ENCODE peak calls at places on chromosomes 11 and 22, in nine cellular contexts. K, U, O, B, R, J, G, F and M are unnamed samples. For H3K36me3, the result is how much of the 10 kb centered on the place peaks cover.

GRCh38 chr11:122601131-122602125 is 54.1 kb upstream of the UBASH3B start:
- DNase-seq in K (no peak), U (no peak), O (no peak), B (no peak), R (no peak), J (no peak), G (no peak), F (no peak), M (no peak)

GRCh38 chr11:91790346-91790745 is 434.3 kb upstream of the FAT3 start:
- DNase-seq in K (no peak), U (no peak), O (no peak), B (no peak), R (peak), J (no peak), G (no peak), F (no peak), M (no peak)

GRCh38 chr11:93525601-93526000 is 17.6 kb downstream of the SMCO4 start:
- DNase-seq in K (no peak), U (no peak), O (peak), B (no peak), R (no peak), J (no peak), G (no peak), F (no peak), M (no peak)

GRCh38 chr11:112901904-112902303 is 59.3 kb upstream of the NCAM1 start:
- DNase-seq in K (no peak), U (no peak), O (no peak), B (no peak), R (no peak), J (no peak), G (no peak), F (no peak), M (no peak)

GRCh38 chr11:115159122-115159665 is 345.0 kb downstream of the CADM1 start:
- DNase-seq in K (no peak), U (no peak), O (no peak), B (no peak), R (no peak), J (no peak), G (no peak), F (no peak), M (no peak)

GRCh38 chr11:94623120-94623735 is 56.1 kb downstream of the PIWIL4 start:
- DNase-seq in K (no peak), U (peak), O (no peak), B (no peak), R (peak), J (no peak), G (no peak), F (peak), M (peak)

GRCh38 chr11:19524171-19524671 is 188.4 kb upstream of the NAV2 start:
- DNase-seq in K (no peak), U (no peak), O (no peak), B (no peak), R (no peak), J (no peak), G (no peak), F (peak), M (no peak)

GRCh38 chr11:107457558-107458271 is at the start of gene CWF19L2:
- DNase-seq in K (peak), U (peak), O (peak), B (peak), R (peak), J (peak), G (peak), F (peak), M (peak)

GRCh38 chr11:13271060-13271693 is 6.4 kb upstream of the BMAL1 start:
- DNase-seq in K (no peak), U (no peak), O (no peak), B (no peak), R (no peak), J (no peak), G (no peak), F (no peak), M (no peak)

GRCh38 chr22:41286639-41287091 is 678 bp upstream of the RANGAP1 start:
- DNase-seq in K (no peak), U (no peak), O (no peak), B (no peak), R (no peak), J (no peak), G (peak), F (no peak), M (peak)

GRCh38 chr11:128512478-128513127 is 74.8 kb downstream of the ETS1 start:
- DNase-seq in K (no peak), U (peak), O (no peak), B (no peak), R (no peak), J (no peak), G (peak), F (no peak), M (no peak)

GRCh38 chr11:86551286-86551685 is 121.1 kb downstream of the ME3 start:
- DNase-seq in K (no peak), U (no peak), O (no peak), B (no peak), R (no peak), J (peak), G (no peak), F (no peak), M (no peak)

GRCh38 chr11:41431784-41432183 is 27.7 kb downstream of the LRRC4C start:
- DNase-seq in K (no peak), U (no peak), O (no peak), B (no peak), R (no peak), J (no peak), G (no peak), F (no peak), M (no peak)

GRCh38 chr22:46536559-46537220 is 730 bp downstream of the CELSR1 start:
- DNase-seq in K (no peak), U (no peak), O (peak), B (no peak), R (no peak), J (no peak), G (no peak), F (no peak), M (no peak)

GRCh38 chr11:15101072-15101701 is 13.5 kb upstream of the INSC start:
- DNase-seq in K (no peak), U (no peak), O (peak), B (peak), R (peak), J (no peak), G (peak), F (peak), M (peak)

GRCh38 chr11:27228891-27229290 is 134.1 kb downstream of the CCDC34 start:
- DNase-seq in K (no peak), U (no peak), O (no peak), B (no peak), R (no peak), J (no peak), G (no peak), F (no peak), M (no peak)

GRCh38 chr11:12329169-12329568 is 48.2 kb upstream of the PARVA start:
- DNase-seq in K (no peak), U (no peak), O (no peak), B (no peak), R (no peak), J (no peak), G (no peak), F (no peak), M (no peak)

GRCh38 chr11:28242596-28242995 is 134.4 kb downstream of the METTL15 start:
- DNase-seq in K (no peak), U (no peak), O (no peak), B (no peak), R (no peak), J (no peak), G (no peak), F (no peak), M (no peak)

GRCh38 chr11:58958500-58958899 is 19.2 kb downstream of the GLYATL1 start:
- DNase-seq in K (no peak), U (no peak), O (no peak), B (no peak), R (peak), J (no peak), G (peak), F (peak), M (peak)

GRCh38 chr11:46570790-46571398 is 22.9 kb downstream of the AMBRA1 start:
- DNase-seq in K (no peak), U (no peak), O (no peak), B (no peak), R (no peak), J (no peak), G (no peak), F (no peak), M (no peak)

GRCh38 chr11:68954970-68955958 is 25.5 kb downstream of the MRGPRD start:
- DNase-seq in K (peak), U (no peak), O (peak), B (no peak), R (no peak), J (no peak), G (peak), F (peak), M (no peak)

GRCh38 chr11:19428206-19429001 is 187.7 kb upstream of the E2F8 start:
- DNase-seq in K (no peak), U (no peak), O (no peak), B (no peak), R (no peak), J (no peak), G (no peak), F (no peak), M (no peak)

GRCh38 chr11:35649984-35650383 is 12.6 kb upstream of the TRIM44 start:
- DNase-seq in K (no peak), U (no peak), O (no peak), B (no peak), R (no peak), J (no peak), G (no peak), F (no peak), M (no peak)

GRCh38 chr22:38258895-38259294 is 13.9 kb downstream of the TMEM184B start:
- DNase-seq in K (no peak), U (no peak), O (no peak), B (no peak), R (no peak), J (no peak), G (no peak), F (no peak), M (no peak)

GRCh38 chr11:65432133-65432650 is 9.6 kb downstream of the NEAT1 start:
- DNase-seq in K (no peak), U (no peak), O (no peak), B (no peak), R (no peak), J (no peak), G (no peak), F (no peak), M (no peak)
- H3K36me3 ChIP-seq in K (under half), U (under half), O (under half), B (under half), R (under half), J (under half), G (under half), F (under half), M (under half)

DNA sequence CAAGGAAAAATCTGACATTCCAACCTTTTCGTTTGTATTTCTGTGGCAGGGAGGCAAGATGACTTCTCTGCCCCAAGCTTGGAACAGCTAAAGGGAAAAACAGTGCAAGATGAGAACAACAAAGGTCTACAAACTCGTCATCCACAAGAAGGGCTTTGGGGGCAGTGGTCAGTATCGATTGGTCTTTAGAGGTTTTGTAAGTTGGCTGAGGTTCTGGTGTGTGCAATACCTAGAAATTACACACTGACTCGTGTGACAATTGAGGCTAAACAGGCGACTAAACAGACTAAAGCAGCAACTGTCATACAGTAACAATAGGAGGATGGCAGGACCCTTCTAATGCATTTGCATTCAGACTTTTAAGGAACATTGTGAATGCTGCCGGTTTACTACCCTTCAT is 994 bp downstream of the DEPDC5 start:
- DNase-seq in K (no peak), U (no peak), O (no peak), B (no peak), R (no peak), J (no peak), G (no peak), F (no peak), M (no peak)
- H3K4me3 ChIP-seq in K (no peak), U (peak), O (peak), B (no peak), R (peak), J (no peak), G (no peak), F (peak), M (no peak)

DNA sequence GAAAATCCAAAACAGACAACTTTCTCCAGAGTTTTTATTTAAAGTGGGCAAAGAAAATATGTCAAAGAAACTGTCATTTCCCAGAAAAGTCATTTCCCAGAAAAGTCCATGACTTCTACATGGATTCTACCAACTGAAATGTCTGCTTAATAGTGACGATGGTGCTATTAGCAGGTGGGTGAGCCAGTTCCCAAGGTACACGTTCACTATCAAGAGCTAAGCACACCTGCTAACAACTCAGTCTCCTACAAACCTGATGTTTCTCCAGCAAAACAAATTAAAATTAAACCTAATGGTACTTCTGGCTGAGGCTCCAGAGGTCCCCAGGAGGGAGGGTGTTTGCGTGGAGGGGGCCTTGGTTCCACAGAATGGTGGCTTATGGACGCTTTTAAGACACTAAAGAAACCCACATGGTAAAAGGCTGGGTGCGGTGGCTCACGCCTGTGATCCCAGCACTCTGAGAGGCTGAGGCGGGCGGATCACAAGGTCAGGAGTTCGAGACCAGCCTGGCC is 26.8 kb downstream of the POU2AF1 start:
- DNase-seq in K (no peak), U (no peak), O (no peak), B (no peak), R (no peak), J (no peak), G (no peak), F (peak), M (no peak)
- H3K36me3 ChIP-seq in K (under half), U (under half), O (under half), B (under half), R (under half), J (under half), G (under half), F (under half), M (under half)

GRCh38 chr22:43241699-43242386 is 54.9 kb upstream of the TTLL12 start:
- DNase-seq in K (no peak), U (no peak), O (no peak), B (no peak), R (no peak), J (no peak), G (no peak), F (no peak), M (no peak)
- H3K4me3 ChIP-seq in K (no peak), U (no peak), O (no peak), B (no peak), R (no peak), J (no peak), G (no peak), F (no peak), M (no peak)

GRCh38 chr11:61844909-61845565 is 16.9 kb downstream of the FADS2 start:
- DNase-seq in K (no peak), U (no peak), O (no peak), B (no peak), R (no peak), J (no peak), G (no peak), F (no peak), M (no peak)
- H3K36me3 ChIP-seq in K (under half), U (under half), O (under half), B (under half), R (half or more), J (half or more), G (under half), F (under half), M (under half)

GRCh38 chr22:30325065-30325720 is 1.5 kb downstream of the TBC1D10A start:
- DNase-seq in K (no peak), U (no peak), O (peak), B (peak), R (no peak), J (peak), G (no peak), F (peak), M (no peak)
- H3K4me3 ChIP-seq in K (peak), U (peak), O (peak), B (peak), R (peak), J (peak), G (peak), F (peak), M (peak)

GRCh38 chr22:50371101-50371648 is 28.0 kb downstream of the PPP6R2 start:
- DNase-seq in K (no peak), U (no peak), O (no peak), B (no peak), R (no peak), J (no peak), G (peak), F (no peak), M (no peak)

DNA sequence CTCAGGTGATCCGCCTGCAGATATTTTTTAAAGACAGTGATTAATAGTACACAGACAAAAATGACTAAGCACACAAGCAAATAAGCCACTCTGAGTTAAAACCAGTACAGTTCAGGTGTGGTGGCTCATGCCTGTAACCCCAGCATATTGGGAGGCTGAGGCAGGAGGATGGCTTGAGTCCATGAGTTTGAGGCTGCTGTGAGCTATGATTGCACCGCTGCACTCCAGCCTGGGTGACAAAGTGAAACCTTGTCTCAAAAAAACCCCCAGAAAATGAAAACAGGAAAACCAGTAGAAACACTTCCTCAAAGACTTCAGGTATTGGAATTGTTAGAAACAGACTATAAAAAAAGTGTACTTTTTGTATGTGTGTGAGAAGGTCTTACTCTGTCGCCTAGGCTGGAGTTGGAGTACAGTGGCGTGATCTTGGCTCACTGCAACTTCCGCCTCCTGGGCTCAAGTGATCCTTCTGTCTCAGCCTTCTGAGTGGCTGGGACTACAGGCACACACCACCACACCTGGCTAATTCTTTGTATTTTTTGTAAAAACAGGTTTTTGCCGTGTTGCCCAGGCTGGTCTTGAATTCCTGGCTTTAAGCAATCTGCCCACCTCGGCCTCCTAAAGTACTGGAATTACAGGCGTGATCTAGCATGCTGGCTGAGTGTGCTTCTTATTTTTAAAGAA is 33.1 kb downstream of the PPP6R2 start:
- DNase-seq in K (no peak), U (no peak), O (no peak), B (no peak), R (no peak), J (no peak), G (peak), F (no peak), M (no peak)
- H3K36me3 ChIP-seq in K (under half), U (under half), O (under half), B (under half), R (half or more), J (under half), G (under half), F (half or more), M (under half)